ENCODE peak calls at places on chromosome 1, in seven cellular contexts. One of them, this sample, is unnamed.

GRCh38 chr1:24874056-24874455 is 56.0 kb downstream of the RUNX3 start:
- DNase-seq in neuronal stem cell: no peak
- DNase-seq in IMR-90: no peak
- DNase-seq in mesendoderm: no peak
- DNase-seq in mesenchymal stem cell: no peak
- DNase-seq in H1: no peak
- DNase-seq in trophoblast cell: peak
- DNase-seq in this sample: no peak

GRCh38 chr1:89620664-89621063 is 12.3 kb upstream of the LRRC8C start:
- DNase-seq in neuronal stem cell: no peak
- DNase-seq in IMR-90: no peak
- DNase-seq in mesendoderm: no peak
- DNase-seq in mesenchymal stem cell: no peak
- DNase-seq in H1: no peak
- DNase-seq in trophoblast cell: peak
- DNase-seq in this sample: no peak

GRCh38 chr1:83641206-83641658 is 357.7 kb downstream of the TTLL7 start:
- DNase-seq in neuronal stem cell: no peak
- DNase-seq in IMR-90: no peak
- DNase-seq in mesendoderm: peak
- DNase-seq in mesenchymal stem cell: peak
- DNase-seq in H1: no peak
- DNase-seq in trophoblast cell: no peak
- DNase-seq in this sample: peak

GRCh38 chr1:41713557-41714327 is 205.0 kb downstream of the HIVEP3 start:
- DNase-seq in neuronal stem cell: no peak
- DNase-seq in IMR-90: peak
- DNase-seq in mesendoderm: peak
- DNase-seq in mesenchymal stem cell: peak
- DNase-seq in H1: peak
- DNase-seq in trophoblast cell: no peak
- DNase-seq in this sample: no peak

GRCh38 chr1:15095492-15095867 is 58.1 kb upstream of the TMEM51 start:
- DNase-seq in neuronal stem cell: no peak
- DNase-seq in IMR-90: no peak
- DNase-seq in mesendoderm: no peak
- DNase-seq in mesenchymal stem cell: no peak
- DNase-seq in H1: no peak
- DNase-seq in trophoblast cell: no peak
- DNase-seq in this sample: no peak

GRCh38 chr1:168520052-168520751 is 23.6 kb downstream of the XCL2 start:
- DNase-seq in neuronal stem cell: no peak
- DNase-seq in IMR-90: no peak
- DNase-seq in mesendoderm: peak
- DNase-seq in mesenchymal stem cell: no peak
- DNase-seq in H1: no peak
- DNase-seq in trophoblast cell: no peak
- DNase-seq in this sample: peak

GRCh38 chr1:86466109-86466844 is 2.5 kb upstream of the CLCA1 start:
- DNase-seq in neuronal stem cell: no peak
- DNase-seq in IMR-90: no peak
- DNase-seq in mesendoderm: no peak
- DNase-seq in mesenchymal stem cell: no peak
- DNase-seq in H1: no peak
- DNase-seq in trophoblast cell: no peak
- DNase-seq in this sample: no peak

GRCh38 chr1:176469450-176469985 is 6.5 kb downstream of the PAPPA2 start:
- DNase-seq in neuronal stem cell: no peak
- DNase-seq in IMR-90: peak
- DNase-seq in mesendoderm: peak
- DNase-seq in mesenchymal stem cell: peak
- DNase-seq in H1: no peak
- DNase-seq in trophoblast cell: peak
- DNase-seq in this sample: no peak

GRCh38 chr1:90201467-90202358 is 206.8 kb downstream of the ZNF326 start:
- DNase-seq in neuronal stem cell: no peak
- DNase-seq in IMR-90: peak
- DNase-seq in mesendoderm: no peak
- DNase-seq in mesenchymal stem cell: peak
- DNase-seq in H1: no peak
- DNase-seq in trophoblast cell: peak
- DNase-seq in this sample: no peak

GRCh38 chr1:70509996-70510876 is 99.2 kb downstream of the CTH start:
- DNase-seq in neuronal stem cell: peak
- DNase-seq in IMR-90: peak
- DNase-seq in mesendoderm: peak
- DNase-seq in mesenchymal stem cell: peak
- DNase-seq in H1: no peak
- DNase-seq in trophoblast cell: peak
- DNase-seq in this sample: no peak

GRCh38 chr1:93804412-93804811 is 74.6 kb downstream of the DNTTIP2 start:
- DNase-seq in neuronal stem cell: no peak
- DNase-seq in IMR-90: peak
- DNase-seq in mesendoderm: no peak
- DNase-seq in mesenchymal stem cell: peak
- DNase-seq in H1: no peak
- DNase-seq in trophoblast cell: peak
- DNase-seq in this sample: no peak

GRCh38 chr1:232922475-232922874 is 27.9 kb upstream of the NTPCR start:
- DNase-seq in neuronal stem cell: no peak
- DNase-seq in IMR-90: peak
- DNase-seq in mesendoderm: no peak
- DNase-seq in mesenchymal stem cell: peak
- DNase-seq in H1: no peak
- DNase-seq in trophoblast cell: no peak
- DNase-seq in this sample: no peak

GRCh38 chr1:232868793-232869491 is 63.7 kb downstream of the MAP10 start:
- DNase-seq in neuronal stem cell: no peak
- DNase-seq in IMR-90: peak
- DNase-seq in mesendoderm: peak
- DNase-seq in mesenchymal stem cell: peak
- DNase-seq in H1: no peak
- DNase-seq in trophoblast cell: peak
- DNase-seq in this sample: no peak

GRCh38 chr1:210586785-210587184 is 258.1 kb downstream of the HHAT start:
- DNase-seq in neuronal stem cell: no peak
- DNase-seq in IMR-90: no peak
- DNase-seq in mesendoderm: no peak
- DNase-seq in mesenchymal stem cell: no peak
- DNase-seq in H1: no peak
- DNase-seq in trophoblast cell: no peak
- DNase-seq in this sample: no peak

GRCh38 chr1:222995230-222995580 is 147.8 kb downstream of the TLR5 start:
- DNase-seq in neuronal stem cell: no peak
- DNase-seq in IMR-90: no peak
- DNase-seq in mesendoderm: peak
- DNase-seq in mesenchymal stem cell: no peak
- DNase-seq in H1: no peak
- DNase-seq in trophoblast cell: peak
- DNase-seq in this sample: peak

GRCh38 chr1:222995620-222996306 is 147.3 kb downstream of the TLR5 start:
- DNase-seq in neuronal stem cell: no peak
- DNase-seq in IMR-90: no peak
- DNase-seq in mesendoderm: no peak
- DNase-seq in mesenchymal stem cell: no peak
- DNase-seq in H1: no peak
- DNase-seq in trophoblast cell: no peak
- DNase-seq in this sample: no peak

GRCh38 chr1:222994506-222995229 is 148.4 kb downstream of the TLR5 start:
- DNase-seq in neuronal stem cell: no peak
- DNase-seq in IMR-90: peak
- DNase-seq in mesendoderm: peak
- DNase-seq in mesenchymal stem cell: peak
- DNase-seq in H1: no peak
- DNase-seq in trophoblast cell: peak
- DNase-seq in this sample: no peak

GRCh38 chr1:223000549-223001135 is 142.4 kb downstream of the TLR5 start:
- DNase-seq in neuronal stem cell: no peak
- DNase-seq in IMR-90: peak
- DNase-seq in mesendoderm: no peak
- DNase-seq in mesenchymal stem cell: no peak
- DNase-seq in H1: no peak
- DNase-seq in trophoblast cell: no peak
- DNase-seq in this sample: no peak

DNA sequence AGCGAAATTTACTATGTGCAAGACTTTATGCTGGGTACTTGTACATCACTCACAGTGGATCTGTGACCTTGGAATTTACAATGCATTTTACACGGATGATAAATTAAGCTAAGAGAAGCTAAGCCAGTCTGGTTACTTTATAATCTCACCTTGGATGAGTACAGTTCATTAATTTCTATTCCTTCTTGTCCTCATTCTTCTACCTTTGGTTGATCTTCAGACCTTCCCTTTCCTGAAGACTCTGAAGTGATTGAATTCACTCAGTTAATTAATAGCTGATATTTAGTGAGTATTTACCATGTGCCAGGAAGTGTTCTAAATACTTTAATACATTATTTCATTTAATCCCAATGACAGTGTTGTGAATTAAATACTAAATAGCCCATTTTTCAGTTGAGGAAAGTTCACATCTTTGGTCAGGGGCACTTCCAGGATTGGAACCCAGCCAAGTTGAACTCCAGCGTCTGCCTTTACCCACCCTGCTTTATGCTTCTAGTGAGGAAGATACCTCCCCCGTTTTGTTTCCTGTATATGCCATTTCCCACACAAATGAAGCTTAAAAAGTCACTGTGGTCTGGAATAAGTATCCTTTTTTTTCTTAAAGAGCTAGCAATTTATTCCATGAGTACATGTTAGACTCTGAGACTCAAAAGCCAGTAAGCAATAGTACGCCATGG is 146.6 kb downstream of the TLR5 start:
- DNase-seq in neuronal stem cell: no peak
- DNase-seq in IMR-90: no peak
- DNase-seq in mesendoderm: no peak
- DNase-seq in mesenchymal stem cell: no peak
- DNase-seq in H1: no peak
- DNase-seq in trophoblast cell: no peak
- DNase-seq in this sample: no peak
- H2BK120ac ChIP-seq in neuronal stem cell: no peak
- H2BK120ac ChIP-seq in IMR-90: no peak
- H2BK120ac ChIP-seq in mesendoderm: no peak
- H2BK120ac ChIP-seq in mesenchymal stem cell: no peak
- H2BK120ac ChIP-seq in H1: no peak
- H2BK120ac ChIP-seq in trophoblast cell: no peak
- H2BK120ac ChIP-seq in this sample: no peak

GRCh38 chr1:40267767-40268187 is 9.7 kb downstream of the ZMPSTE24 start:
- DNase-seq in neuronal stem cell: no peak
- DNase-seq in IMR-90: peak
- DNase-seq in mesendoderm: no peak
- DNase-seq in mesenchymal stem cell: peak
- DNase-seq in H1: no peak
- DNase-seq in trophoblast cell: no peak
- DNase-seq in this sample: no peak
- H2BK120ac ChIP-seq in neuronal stem cell: no peak
- H2BK120ac ChIP-seq in IMR-90: no peak
- H2BK120ac ChIP-seq in mesendoderm: no peak
- H2BK120ac ChIP-seq in mesenchymal stem cell: no peak
- H2BK120ac ChIP-seq in H1: no peak
- H2BK120ac ChIP-seq in trophoblast cell: no peak
- H2BK120ac ChIP-seq in this sample: no peak

GRCh38 chr1:2396059-2396458 is 4.4 kb downstream of the RER1 start:
- DNase-seq in neuronal stem cell: no peak
- DNase-seq in IMR-90: no peak
- DNase-seq in mesendoderm: no peak
- DNase-seq in mesenchymal stem cell: no peak
- DNase-seq in H1: no peak
- DNase-seq in trophoblast cell: no peak
- DNase-seq in this sample: no peak
- H2BK120ac ChIP-seq in neuronal stem cell: no peak
- H2BK120ac ChIP-seq in IMR-90: no peak
- H2BK120ac ChIP-seq in mesendoderm: no peak
- H2BK120ac ChIP-seq in mesenchymal stem cell: no peak
- H2BK120ac ChIP-seq in H1: no peak
- H2BK120ac ChIP-seq in trophoblast cell: no peak
- H2BK120ac ChIP-seq in this sample: no peak

GRCh38 chr1:182603646-182604127 is 502 bp downstream of the RGS16 start:
- DNase-seq in neuronal stem cell: no peak
- DNase-seq in IMR-90: no peak
- DNase-seq in mesendoderm: peak
- DNase-seq in mesenchymal stem cell: no peak
- DNase-seq in H1: no peak
- DNase-seq in trophoblast cell: peak
- DNase-seq in this sample: no peak
- H2BK120ac ChIP-seq in neuronal stem cell: no peak
- H2BK120ac ChIP-seq in IMR-90: no peak
- H2BK120ac ChIP-seq in mesendoderm: no peak
- H2BK120ac ChIP-seq in mesenchymal stem cell: no peak
- H2BK120ac ChIP-seq in H1: no peak
- H2BK120ac ChIP-seq in trophoblast cell: peak
- H2BK120ac ChIP-seq in this sample: no peak

This sample was measured in H9.